ENCODE peak calls at places on chromosomes 1 and 21, in five cellular contexts. R is GM12878, U is HepG2, S is HEK293T, Z is H1. N is an unnamed sample.

GRCh38 chr1:163673756-163674155 is 352.0 kb downstream of the NUF2 start:
- DNase-seq in R (no peak), U (no peak), S (no peak), Z (no peak), N (no peak)

GRCh38 chr1:112002525-112002924 is 13.1 kb upstream of the KCND3 start:
- DNase-seq in R (no peak), U (no peak), S (no peak), Z (no peak), N (no peak)

GRCh38 chr1:159598196-159598595 is 10.6 kb downstream of the APCS start:
- DNase-seq in R (no peak), U (peak; percentile 18), S (no peak), Z (no peak), N (peak; percentile 39)

GRCh38 chr1:241022366-241022765 is 334.6 kb downstream of the RGS7 start:
- DNase-seq in R (no peak), U (no peak), S (no peak), Z (no peak), N (no peak)

GRCh38 chr1:44154049-44154448 is 12.6 kb upstream of the KLF18 start:
- DNase-seq in R (no peak), U (no peak), S (no peak), Z (peak; percentile 23), N (no peak)

GRCh38 chr1:19113362-19114092 is 96.5 kb downstream of the UBR4 start:
- DNase-seq in R (no peak), U (peak; percentile 46), S (peak; percentile 28), Z (no peak), N (peak; percentile 33)

GRCh38 chr1:189237008-189237407 is 1240.7 kb downstream of the BRINP3 start:
- DNase-seq in R (no peak), U (no peak), S (no peak), Z (no peak), N (no peak)

GRCh38 chr1:59819566-59820438 is 5.1 kb downstream of the HOOK1 start:
- DNase-seq in R (no peak), U (no peak), S (no peak), Z (no peak), N (no peak)

GRCh38 chr1:41864471-41865040 is 54.2 kb downstream of the HIVEP3 start:
- DNase-seq in R (no peak), U (no peak), S (no peak), Z (no peak), N (no peak)

GRCh38 chr1:14881775-14882672 is 271.5 kb upstream of the TMEM51 start:
- DNase-seq in R (peak; percentile 40), U (no peak), S (no peak), Z (no peak), N (no peak)

GRCh38 chr21:45286671-45287437 is 841 bp downstream of the POFUT2 start:
- DNase-seq in R (no peak), U (no peak), S (no peak), Z (peak; percentile 77), N (no peak)

GRCh38 chr1:87084247-87084836 is 169.9 kb downstream of the HS2ST1 start:
- DNase-seq in R (no peak), U (peak; percentile 4), S (no peak), Z (no peak), N (no peak)

GRCh38 chr1:99481391-99481996 is 164.4 kb upstream of the PALMD start:
- DNase-seq in R (no peak), U (peak; percentile 60), S (peak; percentile 49), Z (no peak), N (peak; percentile 43)

GRCh38 chr1:68178821-68179490 is 53.4 kb downstream of the WLS start:
- DNase-seq in R (peak; percentile 45), U (no peak), S (no peak), Z (no peak), N (no peak)

GRCh38 chr1:28510350-28511223 is 4.7 kb downstream of the RCC1 start:
- DNase-seq in R (no peak), U (peak; percentile 55), S (no peak), Z (no peak), N (no peak)

GRCh38 chr1:38778051-38778450 is 81.5 kb downstream of the RRAGC start:
- DNase-seq in R (no peak), U (no peak), S (no peak), Z (no peak), N (no peak)

GRCh38 chr1:47211796-47212269 is 20.2 kb downstream of the TAL1 start:
- DNase-seq in R (no peak), U (no peak), S (no peak), Z (no peak), N (no peak)

GRCh38 chr1:3491291-3492246 is 37.1 kb downstream of the ARHGEF16 start:
- DNase-seq in R (peak; percentile 3), U (peak; percentile 24), S (peak; percentile 91), Z (peak; percentile 97), N (no peak)

GRCh38 chr1:201064806-201065205 is 41.3 kb upstream of the KIF21B start:
- DNase-seq in R (no peak), U (no peak), S (no peak), Z (no peak), N (no peak)

GRCh38 chr1:53073287-53073686 is 11.3 kb downstream of the PODN start:
- DNase-seq in R (no peak), U (no peak), S (no peak), Z (no peak), N (no peak)

GRCh38 chr1:147622731-147623130 is 47.6 kb downstream of the ACP6 start:
- DNase-seq in R (no peak), U (no peak), S (no peak), Z (no peak), N (no peak)
- TF ChIP-seq SUZ12 in R (no peak), U (no peak), S (no peak), Z (no peak), N (no peak)

GRCh38 chr1:164735315-164736052 is 176.5 kb downstream of the PBX1 start:
- DNase-seq in R (no peak), U (no peak), S (no peak), Z (no peak), N (no peak)
- TF ChIP-seq SUZ12 in R (no peak), U (no peak), S (no peak), Z (no peak), N (no peak)

DNA sequence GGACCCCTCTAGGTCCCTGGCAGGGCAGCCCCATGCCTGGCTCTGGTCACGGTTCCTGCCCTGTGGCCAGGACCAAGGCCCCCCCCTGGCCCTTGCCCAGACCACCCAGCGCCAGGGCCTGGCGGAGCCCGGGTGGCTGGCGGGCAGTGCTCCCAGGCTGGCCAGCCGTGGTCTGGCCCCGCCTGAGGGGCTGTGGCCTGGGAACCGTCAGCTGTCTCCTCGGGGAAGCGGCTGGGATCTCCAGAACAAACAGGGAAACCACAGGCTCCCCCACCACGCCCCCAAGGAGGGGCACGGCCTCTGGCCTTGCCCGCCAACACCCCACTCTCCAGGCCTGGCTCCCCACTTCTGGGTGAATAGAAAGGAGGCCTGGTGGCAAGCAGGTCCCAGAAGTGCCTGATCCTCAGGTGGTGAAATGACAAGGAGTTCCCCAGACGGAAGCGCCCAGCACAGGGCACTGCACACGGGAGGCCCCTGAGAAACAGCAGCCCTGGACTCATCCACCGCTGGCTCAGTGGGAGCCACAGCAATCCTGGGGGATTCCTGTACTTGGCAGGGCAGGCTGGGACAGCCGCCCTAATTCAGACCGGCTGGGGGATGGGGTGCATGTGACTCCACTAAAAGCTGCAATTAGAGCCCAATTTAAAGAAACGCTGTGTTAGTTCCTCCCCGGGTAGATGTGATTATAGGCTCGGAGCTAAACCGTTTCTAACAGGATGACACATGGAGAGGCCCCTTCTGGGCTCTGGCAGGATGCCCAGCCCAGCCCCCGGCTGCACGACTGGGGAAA is 78.8 kb downstream of the RAP1GAP start:
- DNase-seq in R (no peak), U (no peak), S (no peak), Z (no peak), N (no peak)
- TF ChIP-seq SUZ12 in R (no peak), U (no peak), S (no peak), Z (no peak), N (no peak)

GRCh38 chr1:227854189-227854588 is 38.7 kb downstream of the PRSS38 start:
- DNase-seq in R (no peak), U (no peak), S (no peak), Z (no peak), N (no peak)

GRCh38 chr1:227856147-227856858 is 40.8 kb downstream of the PRSS38 start:
- DNase-seq in R (no peak), U (no peak), S (no peak), Z (no peak), N (no peak)

DNA sequence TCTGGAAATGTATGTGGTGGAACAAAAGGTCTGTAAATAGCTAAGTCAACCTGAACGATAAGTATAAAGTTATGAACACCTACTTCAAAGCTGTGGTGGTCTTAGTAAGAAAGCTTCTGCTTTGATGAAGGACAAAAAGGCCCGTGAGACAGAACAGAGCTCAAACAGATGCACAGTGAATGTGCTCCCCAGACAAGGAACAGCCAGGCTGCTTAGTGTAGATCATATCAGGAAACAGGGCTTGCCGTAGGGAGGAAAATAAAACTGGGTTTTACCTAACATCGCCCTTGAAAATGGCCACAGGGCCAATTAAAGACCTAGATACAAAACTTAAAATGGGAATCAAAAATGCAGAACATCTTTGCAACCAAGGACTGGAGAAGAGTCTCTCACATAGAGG is 40.2 kb downstream of the PRSS38 start:
- DNase-seq in R (no peak), U (no peak), S (peak; percentile 6), Z (no peak), N (no peak)
- TF ChIP-seq SUZ12 in R (no peak), U (no peak), S (no peak), Z (no peak), N (no peak)

GRCh38 chr1:162347281-162347680 is 29.4 kb downstream of the SPATA46 start:
- DNase-seq in R (no peak), U (no peak), S (no peak), Z (no peak), N (no peak)
- TF ChIP-seq SUZ12 in R (no peak), U (no peak), S (no peak), Z (no peak), N (no peak)

GRCh38 chr1:26362331-26362730 is 8.4 kb upstream of the CRYBG2 start:
- DNase-seq in R (no peak), U (no peak), S (no peak), Z (no peak), N (no peak)

GRCh38 chr1:26361605-26362122 is 7.7 kb upstream of the CRYBG2 start:
- DNase-seq in R (no peak), U (no peak), S (no peak), Z (no peak), N (no peak)

GRCh38 chr1:26358411-26359384 is 4.8 kb upstream of the CRYBG2 start:
- DNase-seq in R (no peak), U (peak; percentile 90), S (no peak), Z (no peak), N (no peak)

GRCh38 chr1:26360807-26361604 is 7.1 kb upstream of the CRYBG2 start:
- DNase-seq in R (no peak), U (no peak), S (no peak), Z (no peak), N (no peak)

DNA sequence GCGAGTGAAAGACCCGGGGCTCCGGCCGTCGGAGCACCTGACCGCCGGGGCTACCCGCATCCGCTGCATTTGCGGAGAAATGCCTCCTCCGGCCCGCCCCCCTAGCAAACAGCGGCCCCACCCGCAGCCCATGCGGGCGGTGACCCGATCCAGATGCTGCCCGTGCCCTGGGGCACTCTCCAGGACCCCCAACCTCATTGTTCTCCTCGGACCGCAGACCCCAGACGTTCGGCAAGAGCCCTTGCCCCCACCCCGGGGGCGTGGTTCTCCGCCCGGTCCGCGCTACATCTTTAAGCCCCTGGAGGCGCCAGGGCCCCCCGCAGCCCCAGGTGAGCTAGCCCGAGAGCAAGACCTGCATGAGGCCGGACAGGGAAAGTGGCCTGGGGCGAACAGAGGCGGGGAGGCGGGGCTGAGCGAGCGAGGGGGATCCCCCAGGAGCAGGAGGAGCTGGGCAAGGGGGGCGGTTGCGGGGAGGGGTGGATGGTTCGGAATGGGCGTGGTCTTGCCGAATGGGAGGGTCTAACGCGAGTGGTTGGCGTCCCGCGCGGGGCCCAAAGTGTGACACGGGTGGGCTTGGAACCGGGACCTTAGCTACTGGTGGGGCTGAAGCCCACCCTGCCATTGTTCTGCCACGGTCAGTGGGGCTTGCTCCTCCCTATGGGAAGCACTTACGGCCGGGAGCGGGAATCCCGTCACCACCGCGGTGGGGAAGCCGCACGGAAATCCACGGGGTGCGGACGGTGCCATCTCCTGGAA is 6.3 kb upstream of the CRYBG2 start:
- DNase-seq in R (no peak), U (no peak), S (no peak), Z (peak; percentile 86), N (no peak)
- TF ChIP-seq SUZ12 in R (no peak), U (no peak), S (no peak), Z (no peak), N (no peak)

N was measured in NT2/D1.